ENCODE peak calls at places on chromosomes 1 and 21, in four cellular contexts. S is MM.1S, N is SK-N-SH, E is GM23338. Q is an unnamed sample.

GRCh38 chr21:35282944-35283343 is 233.8 kb upstream of the RUNX1 start:
- DNase-seq in E (no peak), N (no peak), S (no peak), Q (no peak)

GRCh38 chr1:6385673-6386191 is 7.8 kb downstream of the ACOT7 start:
- DNase-seq in S (no peak), E (peak), N (peak), Q (no peak)

GRCh38 chr21:44931501-44932365 is 8.1 kb upstream of the SLX9 start:
- DNase-seq in S (no peak), E (no peak), N (no peak), Q (no peak)

GRCh38 chr1:45850017-45850416 is 46.6 kb downstream of the MAST2 start:
- DNase-seq in N (no peak), S (no peak), E (no peak), Q (no peak)

GRCh38 chr1:39745016-39745670 is 6.5 kb downstream of the PPIE start:
- DNase-seq in E (no peak), S (no peak), N (no peak), Q (no peak)

GRCh38 chr1:26996024-26996423 is 2.5 kb downstream of the TRNP1 start:
- DNase-seq in S (no peak), E (peak), N (no peak), Q (no peak)

GRCh38 chr1:201778279-201779023 is 50.5 kb upstream of the IPO9 start:
- DNase-seq in S (no peak), E (no peak), N (no peak), Q (no peak)

GRCh38 chr1:184215274-184215925 is 163.9 kb downstream of the TSEN15 start:
- DNase-seq in E (no peak), S (no peak), N (peak), Q (no peak)

GRCh38 chr1:61058477-61059245 is 23.7 kb upstream of the NFIA start:
- DNase-seq in S (no peak), N (no peak), E (peak), Q (no peak)

GRCh38 chr1:205933672-205934618 is 9.3 kb downstream of the SLC26A9 start:
- DNase-seq in S (no peak), E (no peak), N (no peak), Q (no peak)
- TF ChIP-seq EZH2phosphoT487 in S (no peak), E (no peak), N (no peak), Q (no peak)

GRCh38 chr1:199221371-199222150 is 582.7 kb downstream of the PTPRC start:
- DNase-seq in S (no peak), N (no peak), E (no peak), Q (peak)

GRCh38 chr1:199223936-199224335 is 585.1 kb downstream of the PTPRC start:
- DNase-seq in N (no peak), S (no peak), E (no peak), Q (no peak)

GRCh38 chr1:199226163-199226562 is 587.3 kb downstream of the PTPRC start:
- DNase-seq in S (no peak), N (no peak), E (no peak), Q (no peak)
- TF ChIP-seq EZH2phosphoT487 in S (no peak), N (no peak), E (no peak), Q (no peak)

DNA sequence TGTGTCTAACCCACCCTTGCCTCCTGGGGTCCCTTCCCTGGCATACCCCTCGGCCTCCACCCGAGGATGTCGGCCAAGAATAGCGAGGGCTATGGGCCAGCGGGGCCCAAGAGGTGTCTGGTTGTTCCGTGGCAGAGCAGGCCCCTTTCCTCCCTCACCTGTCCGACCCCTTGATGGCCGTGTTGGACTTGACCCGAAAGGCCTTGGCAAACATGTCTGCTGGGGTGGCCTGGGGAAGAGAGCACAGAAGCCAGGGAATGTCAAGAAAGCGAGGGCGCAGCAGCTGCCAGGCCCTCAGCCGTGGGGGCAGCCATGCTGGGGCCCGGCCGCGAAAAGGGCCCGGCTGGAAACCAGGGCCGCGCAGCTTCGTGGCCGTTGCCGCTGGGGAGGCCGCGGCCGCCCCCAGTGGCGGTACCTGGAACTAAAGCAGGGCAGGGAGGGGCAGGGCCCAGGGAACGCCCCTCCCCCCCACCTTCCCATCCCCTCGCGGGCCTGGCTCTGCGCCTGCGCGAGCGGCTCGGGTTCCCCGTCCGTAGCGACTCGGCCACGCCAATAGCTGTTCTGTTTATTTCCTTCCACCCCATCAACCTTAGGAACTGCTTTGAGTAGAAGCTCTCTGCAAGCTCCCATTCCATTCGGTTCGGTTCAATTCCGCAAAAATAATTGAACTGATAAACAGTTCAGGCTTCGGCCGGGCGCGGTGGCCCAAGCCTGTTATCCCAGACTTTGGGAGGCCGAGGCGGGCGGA is at the start of gene EIF2D:
- DNase-seq in S (peak), N (peak), E (peak), Q (peak)
- TF ChIP-seq EZH2phosphoT487 in S (no peak), N (no peak), E (no peak), Q (no peak)

GRCh38 chr1:232586679-232587078 is 43.3 kb downstream of the SIPA1L2 start:
- DNase-seq in S (no peak), E (no peak), N (no peak), Q (no peak)
- TF ChIP-seq EZH2phosphoT487 in S (no peak), E (no peak), N (no peak), Q (no peak)

GRCh38 chr1:244836135-244836521 is 670 bp downstream of the COX20 start:
- DNase-seq in E (peak), N (peak), S (no peak), Q (peak)
- TF ChIP-seq EZH2phosphoT487 in E (no peak), N (no peak), S (no peak), Q (no peak)

DNA sequence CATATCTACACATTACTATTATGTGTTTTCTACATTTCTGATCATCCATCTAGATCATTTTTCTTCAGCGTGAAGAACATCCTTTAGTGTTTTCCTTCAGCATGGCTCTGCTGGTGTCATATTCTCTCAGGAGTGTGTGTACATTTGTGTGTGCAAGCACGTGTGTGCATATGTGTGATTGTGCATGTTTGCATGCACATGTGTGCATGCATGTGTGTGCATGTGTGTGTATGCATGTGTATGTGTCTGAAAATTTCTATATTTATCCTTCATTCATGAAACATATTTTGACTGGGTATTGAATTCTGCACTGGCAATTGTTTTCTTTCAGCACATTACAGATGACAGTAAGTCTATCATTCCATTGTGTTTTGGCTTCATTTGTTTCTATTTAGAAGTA is 74.6 kb downstream of the FHAD1 start:
- DNase-seq in S (no peak), E (no peak), N (no peak), Q (no peak)
- TF ChIP-seq EZH2phosphoT487 in S (no peak), E (no peak), N (no peak), Q (no peak)

GRCh38 chr1:203189951-203190352 is 3.4 kb upstream of the CHI3L1 start:
- DNase-seq in N (no peak), S (no peak), E (no peak), Q (no peak)
- TF ChIP-seq EZH2phosphoT487 in N (no peak), S (no peak), E (no peak), Q (no peak)

DNA sequence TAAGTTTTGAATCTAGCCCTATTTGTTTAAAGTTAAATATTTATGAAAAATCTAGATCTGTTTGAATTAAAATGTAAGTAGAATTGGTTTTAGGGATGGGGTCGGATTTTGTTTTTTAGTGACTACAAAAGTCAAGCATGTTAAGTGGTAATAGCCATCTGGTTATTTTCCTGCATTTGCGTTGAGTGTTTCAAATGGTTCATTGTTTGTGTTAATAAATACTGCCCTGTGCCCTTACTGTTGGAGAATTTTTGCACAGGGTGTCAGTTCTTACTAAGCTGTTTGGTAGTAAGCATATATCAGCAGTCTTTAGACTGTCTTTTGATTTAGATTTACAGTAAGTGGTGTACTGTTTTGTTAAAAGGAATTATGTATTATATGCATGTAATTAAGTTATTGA is 46.1 kb upstream of the TARS2 start:
- DNase-seq in S (no peak), N (no peak), E (no peak), Q (no peak)
- TF ChIP-seq EZH2phosphoT487 in S (no peak), N (no peak), E (no peak), Q (no peak)